ENCODE peak calls at places on chromosomes 1 and 21, in five cellular contexts. F is astrocyte of the spinal cord, J is suprapubic skin, V is heart right ventricle, Z is WTC11. L is an unnamed sample.

GRCh38 chr1:109274533-109275476 is 8.1 kb downstream of the PSRC1 start:
- DNase-seq in J (peak), F (peak), V (no peak), Z (no peak), L (no peak)

GRCh38 chr1:31987231-31987630 is 26.4 kb upstream of the KHDRBS1 start:
- DNase-seq in Z (peak), V (no peak), J (no peak), F (peak), L (peak)

GRCh38 chr1:226912587-226913176 is 27.4 kb upstream of the COQ8A start:
- DNase-seq in F (peak), J (no peak), V (peak), Z (peak), L (no peak)

GRCh38 chr1:76625887-76626286 is 241.4 kb upstream of the ST6GALNAC5 start:
- DNase-seq in F (no peak), Z (no peak), V (no peak), J (no peak), L (no peak)

GRCh38 chr1:151512801-151513625 is 1.8 kb downstream of the CGN start:
- DNase-seq in F (no peak), J (no peak), Z (peak), V (no peak), L (no peak)

GRCh38 chr21:29342394-29342957 is 43.8 kb downstream of the BACH1 start:
- DNase-seq in J (peak), V (peak), F (peak), Z (no peak), L (no peak)

GRCh38 chr1:165883056-165883455 is 55.6 kb downstream of the UCK2 start:
- DNase-seq in V (no peak), J (no peak), Z (no peak), F (no peak), L (no peak)

GRCh38 chr21:37422382-37422781 is 55.8 kb downstream of the DYRK1A start:
- DNase-seq in J (no peak), F (no peak), V (no peak), Z (no peak), L (no peak)

GRCh38 chr1:228106800-228107054 is 2.4 kb downstream of the MRPL55 start:
- DNase-seq in Z (no peak), F (no peak), J (no peak), V (peak), L (no peak)

GRCh38 chr1:207115269-207115668 is 11.2 kb downstream of the C4BPA start:
- DNase-seq in Z (no peak), V (no peak), J (no peak), F (no peak), L (no peak)

GRCh38 chr1:37497832-37498231 is 16.7 kb downstream of the MEAF6 start:
- DNase-seq in F (no peak), V (no peak), Z (no peak), J (no peak), L (no peak)

GRCh38 chr1:194004146-194004545 is 817.7 kb upstream of the B3GALT2 start:
- DNase-seq in V (no peak), F (peak), Z (no peak), J (no peak), L (no peak)

GRCh38 chr1:201542166-201543045 is 3.5 kb downstream of the NAV1 start:
- DNase-seq in F (peak), Z (no peak), V (no peak), J (no peak), L (no peak)

GRCh38 chr1:59146651-59147358 is 150.1 kb upstream of the FGGY start:
- DNase-seq in J (peak), F (peak), Z (peak), V (peak), L (peak)

GRCh38 chr1:214116258-214116657 is 128.5 kb downstream of the PROX1 start:
- DNase-seq in J (no peak), Z (no peak), F (no peak), V (no peak), L (no peak)

GRCh38 chr1:247923941-247924340 is 748 bp upstream of the OR2AJ1 start:
- DNase-seq in F (no peak), Z (peak), J (no peak), V (no peak), L (no peak)

GRCh38 chr1:173477286-173478098 is at the start of gene PRDX6:
- DNase-seq in Z (peak), F (peak), V (no peak), J (peak), L (peak)

GRCh38 chr1:245673920-245674414 is 519.2 kb downstream of the KIF26B start:
- DNase-seq in F (no peak), Z (no peak), V (no peak), J (no peak), L (no peak)

GRCh38 chr1:160346953-160347352 is 3.8 kb downstream of the NCSTN start:
- DNase-seq in J (no peak), Z (no peak), F (no peak), V (no peak), L (no peak)

GRCh38 chr1:118185083-118185899 is at the start of gene SPAG17:
- DNase-seq in V (peak), F (peak), J (peak), Z (peak), L (peak)

GRCh38 chr1:53592521-53592982 is 133.4 kb downstream of the DMRTB1 start:
- DNase-seq in V (no peak), F (peak), Z (peak), J (peak), L (no peak)

GRCh38 chr21:39738566-39738965 is 6.4 kb upstream of the IGSF5 start:
- DNase-seq in F (no peak), V (no peak), J (no peak), Z (no peak), L (no peak)

GRCh38 chr1:5983361-5984103 is 8.7 kb downstream of the NPHP4 start:
- DNase-seq in J (no peak), F (peak), Z (no peak), V (no peak), L (no peak)

GRCh38 chr1:5818755-5819154 is 173.5 kb downstream of the NPHP4 start:
- DNase-seq in F (no peak), V (no peak), Z (no peak), J (no peak), L (no peak)

GRCh38 chr21:34810786-34811185 is 142.0 kb downstream of the CLIC6 start:
- DNase-seq in J (no peak), F (no peak), Z (no peak), V (no peak), L (no peak)

GRCh38 chr1:172431721-172432192 is 11.3 kb downstream of the C1orf105 start:
- DNase-seq in V (no peak), Z (peak), F (no peak), J (no peak), L (no peak)

GRCh38 chr1:167294528-167294927 is 73.8 kb downstream of the POU2F1 start:
- DNase-seq in Z (no peak), J (no peak), V (no peak), F (peak), L (no peak)

GRCh38 chr1:61181016-61181560 is 98.7 kb downstream of the NFIA start:
- DNase-seq in F (no peak), V (no peak), J (no peak), Z (no peak), L (no peak)

GRCh38 chr1:9273177-9273576 is 19.5 kb upstream of the SPSB1 start:
- DNase-seq in F (no peak), V (no peak), Z (no peak), J (no peak), L (no peak)
- TF ChIP-seq CTCF in F (peak), V (no peak), Z (no peak), J (no peak), L (no peak)

GRCh38 chr1:170664828-170665617 is 1.1 kb downstream of the PRRX1 start:
- DNase-seq in Z (peak), J (no peak), F (peak), V (peak), L (no peak)
- TF ChIP-seq CTCF in Z (no peak), J (no peak), F (peak), V (peak), L (peak)

DNA sequence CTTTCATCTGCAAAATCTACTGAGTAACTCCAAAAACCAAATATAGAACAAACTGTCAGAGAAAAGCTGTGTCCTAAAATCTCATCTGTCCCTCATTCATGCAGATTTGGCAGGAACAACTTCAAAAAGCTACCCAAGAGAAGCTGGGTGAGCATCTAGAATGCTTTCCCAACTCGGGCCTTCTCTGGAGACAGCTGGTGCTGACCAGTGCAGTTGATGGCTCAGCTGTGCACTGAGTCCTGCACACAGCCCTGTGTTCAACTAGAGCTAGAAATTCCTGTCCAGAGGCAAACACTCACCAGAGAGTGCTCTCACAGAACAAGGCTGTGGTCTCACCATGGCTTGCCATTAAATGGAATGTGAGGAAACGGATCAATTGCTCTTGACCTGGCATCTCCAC is 202.8 kb downstream of the ASTN1 start:
- DNase-seq in F (no peak), V (no peak), Z (no peak), J (no peak), L (no peak)
- TF ChIP-seq CTCF in F (no peak), V (no peak), Z (no peak), J (no peak), L (no peak)

DNA sequence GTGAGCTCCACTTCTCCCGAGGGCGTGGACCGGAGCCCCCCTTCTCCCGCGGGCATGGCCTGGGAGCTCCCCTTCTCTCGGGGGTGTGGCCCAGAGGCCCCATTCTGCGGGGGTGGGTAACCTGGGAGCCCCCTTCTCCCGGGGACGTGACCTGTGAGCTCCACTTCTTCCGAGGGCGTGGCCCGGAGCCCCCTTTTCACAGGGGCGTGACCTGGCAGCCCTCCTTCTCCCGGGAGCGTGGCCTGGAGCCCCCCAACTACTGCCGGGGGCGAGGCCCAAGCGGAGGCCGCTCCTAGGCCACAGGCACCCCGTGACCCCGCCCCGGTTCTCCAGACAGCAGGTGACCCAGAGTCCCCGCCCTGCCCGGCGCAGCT is 309 bp downstream of the C1orf174 start:
- DNase-seq in V (no peak), J (no peak), Z (peak), F (no peak), L (no peak)
- TF ChIP-seq CTCF in V (no peak), J (no peak), Z (no peak), F (no peak), L (peak)

DNA sequence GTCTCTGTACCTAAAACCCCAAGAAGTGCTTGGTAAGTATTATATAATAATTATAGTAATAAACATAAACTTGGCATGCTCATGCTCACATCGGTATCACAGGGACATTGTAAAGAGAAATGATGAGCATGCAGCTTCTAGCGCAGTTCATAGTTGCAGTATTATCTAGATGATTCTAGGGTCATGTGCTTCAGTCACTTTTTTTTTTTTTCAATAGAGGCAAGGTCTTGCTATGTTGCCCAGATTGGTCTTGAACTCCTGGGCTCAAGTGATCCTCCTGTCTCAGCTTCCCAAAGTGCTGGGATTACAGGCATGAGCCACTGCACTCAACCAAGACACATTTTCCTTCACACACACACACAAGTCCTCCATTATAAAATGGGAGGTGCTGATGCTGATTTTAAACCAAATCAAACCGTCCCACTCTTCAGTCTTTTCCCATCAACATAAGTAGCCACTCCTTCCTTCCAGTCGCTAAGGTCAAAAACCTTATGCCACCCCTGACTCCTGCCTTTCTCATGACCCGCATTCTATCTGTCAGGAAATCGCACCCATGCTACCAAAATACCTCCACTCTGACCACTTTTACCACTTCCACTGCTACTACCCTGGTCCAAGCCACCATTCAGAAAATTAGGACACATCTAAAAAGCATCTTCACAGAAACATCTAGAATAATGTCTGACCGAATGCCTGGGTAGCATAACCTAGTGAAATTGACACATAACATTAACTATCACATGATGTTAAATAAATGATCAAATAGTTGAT is 28.2 kb upstream of the IFNGR2 start:
- DNase-seq in F (no peak), J (peak), V (no peak), Z (no peak), L (no peak)
- TF ChIP-seq CTCF in F (no peak), J (no peak), V (no peak), Z (no peak), L (peak)

L was measured in neural crest cell.